ENCODE peak calls at places on chromosomes 12 and 14, in six cellular contexts. I is body of pancreas, N is A673, H is mammary epithelial cell, U is IMR-90, K is WERI-Rb-1. Z is an unnamed sample.
A peak's percentile ranks its signal among the peaks of the same experiment; 100 is the strongest.

GRCh38 chr12:22631863-22632463 is 7.0 kb downstream of the ETNK1 start:
- DNase-seq in I (no peak), N (peak; percentile 33), H (no peak), U (peak; percentile 28), K (no peak), Z (peak; percentile 31)

GRCh38 chr12:107760207-107760816 is 625 bp downstream of the PRDM4 start:
- DNase-seq in I (peak; percentile 16), N (peak; percentile 32), H (peak; percentile 21), U (peak; percentile 12), K (no peak), Z (peak; percentile 45)

GRCh38 chr14:29282169-29282568 is 515.6 kb downstream of the FOXG1 start:
- DNase-seq in I (no peak), N (no peak), H (no peak), U (peak; percentile 50), K (no peak), Z (no peak)

GRCh38 chr14:103867020-103867419 is 19.6 kb upstream of the PPP1R13B start:
- DNase-seq in I (no peak), N (no peak), H (no peak), U (no peak), K (no peak), Z (no peak)

GRCh38 chr12:127230843-127231260 is 1036.1 kb upstream of the TMEM132C start:
- DNase-seq in I (no peak), N (peak; percentile 59), H (peak; percentile 99), U (peak; percentile 94), K (no peak), Z (no peak)

GRCh38 chr12:88663001-88663400 is 82.7 kb upstream of the KITLG start:
- DNase-seq in I (no peak), N (peak; percentile 7), H (no peak), U (peak; percentile 27), K (no peak), Z (no peak)

GRCh38 chr14:103801459-103801858 is 45.9 kb downstream of the PPP1R13B start:
- DNase-seq in I (no peak), N (peak; percentile 81), H (peak; percentile 89), U (peak; percentile 79), K (no peak), Z (no peak)

GRCh38 chr14:32477406-32477805 is 148.3 kb downstream of the AKAP6 start:
- DNase-seq in I (no peak), N (no peak), H (no peak), U (no peak), K (no peak), Z (no peak)

GRCh38 chr12:32454075-32454474 is 54.7 kb downstream of the FGD4 start:
- DNase-seq in I (no peak), N (peak; percentile 64), H (peak; percentile 69), U (peak; percentile 67), K (no peak), Z (no peak)

GRCh38 chr14:55454264-55455151 is 14.1 kb upstream of the TBPL2 start:
- DNase-seq in I (peak; percentile 50), N (peak; percentile 98), H (peak; percentile 71), U (peak; percentile 86), K (peak; percentile 82), Z (no peak)

GRCh38 chr12:14884458-14884878 is 1.2 kb downstream of the MGP start:
- DNase-seq in I (peak; percentile 87), N (peak; percentile 80), H (peak; percentile 82), U (peak; percentile 72), K (peak; percentile 69), Z (peak; percentile 88)

GRCh38 chr14:54564799-54565235 is 2.1 kb upstream of the SAMD4A start:
- DNase-seq in I (peak; percentile 22), N (peak; percentile 80), H (peak; percentile 68), U (peak; percentile 87), K (peak; percentile 11), Z (no peak)

GRCh38 chr14:75662966-75663365 is 1.9 kb downstream of the TTLL5 start:
- DNase-seq in I (no peak), N (no peak), H (no peak), U (no peak), K (no peak), Z (no peak)

DNA sequence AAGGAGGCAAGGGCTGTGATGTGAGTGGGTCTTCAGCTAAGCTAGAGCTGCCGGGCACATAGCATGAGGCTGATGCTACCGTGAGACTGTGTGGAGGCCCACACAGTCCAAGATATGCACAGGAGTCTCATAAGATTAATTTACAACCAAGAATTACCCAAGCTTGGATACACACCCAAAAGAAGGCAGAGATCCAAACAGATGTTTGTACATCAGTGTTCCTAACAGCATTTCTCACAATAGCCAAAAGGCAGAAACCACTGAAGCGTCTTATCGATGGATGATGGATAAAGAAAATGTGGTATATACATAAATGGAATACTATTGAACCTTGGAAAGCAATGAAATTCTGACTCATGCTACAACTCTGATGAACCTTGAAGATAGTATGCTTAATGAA is 40.8 kb upstream of the RIC8B start:
- DNase-seq in I (no peak), N (no peak), H (no peak), U (no peak), K (no peak), Z (no peak)
- H3K9me3 ChIP-seq in I (no peaks in the 10 kb centered on the region), N (no peaks in the 10 kb centered on the region), H (no peaks in the 10 kb centered on the region), U (no peaks in the 10 kb centered on the region), K (no peaks in the 10 kb centered on the region), Z (no peaks in the 10 kb centered on the region)

DNA sequence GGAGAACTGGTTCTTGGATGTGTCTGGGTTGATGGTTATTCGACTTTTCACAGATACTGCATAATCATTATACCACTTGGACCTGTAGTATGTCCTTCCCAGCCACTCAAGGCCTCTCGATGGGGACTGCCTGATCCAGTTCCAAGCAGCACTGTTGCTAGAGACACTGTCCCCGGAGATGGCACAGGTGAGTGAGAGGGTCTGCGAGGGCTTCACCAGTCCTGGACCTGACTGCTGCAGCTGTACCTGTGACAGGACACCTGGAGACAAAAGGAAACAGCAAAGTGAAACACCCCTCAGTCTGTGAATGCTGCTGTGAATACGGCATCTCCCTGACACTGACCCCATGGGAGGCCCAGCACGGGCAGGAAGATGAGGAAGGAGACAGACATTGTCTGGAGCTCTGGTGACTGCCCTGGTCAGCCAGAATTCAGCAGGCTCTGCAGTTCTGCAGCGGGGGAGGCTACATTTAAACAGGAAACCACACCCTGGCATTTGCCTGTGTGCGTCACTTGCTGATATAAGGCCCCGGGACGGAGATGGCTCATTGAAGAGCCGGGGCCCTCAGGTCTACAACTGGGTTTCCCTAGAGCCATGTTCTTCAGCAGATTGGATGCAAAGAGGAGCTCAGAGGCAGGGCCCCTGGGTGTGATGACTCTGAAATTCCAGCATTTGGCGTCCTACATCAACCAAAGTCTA is 413.6 kb downstream of the TMEM121 start:
- DNase-seq in I (no peak), N (no peak), H (no peak), U (no peak), K (no peak), Z (no peak)
- H3K9me3 ChIP-seq in I (no peaks in the 10 kb centered on the region), N (peaks cover 5% of the 10 kb centered on the region), H (peaks cover 29% of the 10 kb centered on the region), U (peaks cover 47% of the 10 kb centered on the region), K (peaks cover 24% of the 10 kb centered on the region), Z (peaks cover 12% of the 10 kb centered on the region)

DNA sequence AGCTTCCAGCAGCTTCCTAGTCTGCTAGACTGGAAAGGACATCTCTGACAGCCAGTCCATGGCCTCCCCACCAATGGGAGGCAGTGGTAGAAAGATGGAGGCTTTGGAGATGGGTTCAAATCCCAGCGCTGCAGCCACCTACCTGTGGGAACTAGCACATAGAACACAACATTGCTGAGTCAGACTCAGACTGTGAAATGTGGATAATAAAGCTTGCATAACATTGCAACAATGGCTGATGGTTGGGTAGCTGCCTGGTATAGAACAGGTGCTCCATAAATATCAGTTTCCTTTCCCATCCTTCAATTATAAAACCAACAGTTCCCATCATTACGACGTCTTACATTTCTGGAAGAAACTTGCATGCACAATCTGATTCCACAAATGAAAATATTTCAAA is 94.6 kb downstream of the SLC8A3 start:
- DNase-seq in I (no peak), N (no peak), H (no peak), U (no peak), K (no peak), Z (no peak)
- H3K9me3 ChIP-seq in I (no peaks in the 10 kb centered on the region), N (no peaks in the 10 kb centered on the region), H (no peaks in the 10 kb centered on the region), U (no peaks in the 10 kb centered on the region), K (no peaks in the 10 kb centered on the region), Z (no peaks in the 10 kb centered on the region)

DNA sequence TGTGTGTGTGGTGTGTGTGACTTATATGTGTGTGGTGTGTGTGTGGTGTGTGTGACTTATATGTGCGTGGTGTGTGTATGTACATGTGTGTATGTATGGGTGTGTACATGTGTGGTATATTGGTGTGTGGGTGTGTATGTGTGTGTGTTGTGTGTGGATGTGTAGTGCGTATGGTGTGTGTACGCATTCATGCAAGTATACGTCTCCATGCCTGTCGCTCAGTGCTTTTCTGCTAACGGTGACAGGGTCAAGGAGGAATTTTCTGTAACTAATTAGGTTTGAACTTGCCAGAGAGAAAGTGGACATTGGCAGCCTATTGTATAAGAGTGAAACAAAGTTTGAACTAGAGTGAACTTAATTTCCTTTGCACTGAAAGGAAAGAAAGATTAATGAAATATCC is 120.8 kb upstream of the GSC start:
- DNase-seq in I (no peak), N (no peak), H (no peak), U (no peak), K (no peak), Z (no peak)
- H3K9me3 ChIP-seq in I (no peaks in the 10 kb centered on the region), N (no peaks in the 10 kb centered on the region), H (peaks cover 13% of the 10 kb centered on the region), U (peaks cover 20% of the 10 kb centered on the region), K (no peaks in the 10 kb centered on the region), Z (no peaks in the 10 kb centered on the region)

Z was measured in CD4-positive, alpha-beta memory T cell.